ENCODE peak calls at places on chromosomes 11 and 22, in eight cellular contexts. U, B, G, Q, C, T, V and A are unnamed samples.

GRCh38 chr22:34490911-34491310 is 570.6 kb upstream of the LARGE1 start:
- DNase-seq in U (no peak), B (no peak), G (no peak), Q (no peak), C (no peak), T (no peak), V (no peak), A (no peak)

GRCh38 chr22:30813936-30814335 is 119.3 kb downstream of the OSBP2 start:
- DNase-seq in U (no peak), B (no peak), G (no peak), Q (no peak), C (no peak), T (no peak), V (no peak), A (no peak)

GRCh38 chr22:31278643-31279326 is 13.5 kb downstream of the PIK3IP1 start:
- DNase-seq in U (peak), B (no peak), G (no peak), Q (no peak), C (peak), T (no peak), V (no peak), A (no peak)

GRCh38 chr11:100920571-100920970 is 209.0 kb downstream of the PGR start:
- DNase-seq in U (no peak), B (no peak), G (no peak), Q (no peak), C (no peak), T (no peak), V (no peak), A (no peak)

GRCh38 chr11:115848614-115849013 is 344.4 kb upstream of the CADM1 start:
- DNase-seq in U (no peak), B (no peak), G (no peak), Q (no peak), C (no peak), T (no peak), V (no peak), A (no peak)

GRCh38 chr11:18723991-18724390 is 2.0 kb downstream of the IGSF22 start:
- DNase-seq in U (no peak), B (no peak), G (no peak), Q (no peak), C (no peak), T (no peak), V (no peak), A (no peak)

GRCh38 chr11:109203176-109203575 is 218.8 kb upstream of the C11orf87 start:
- DNase-seq in U (no peak), B (no peak), G (no peak), Q (no peak), C (no peak), T (no peak), V (no peak), A (no peak)

GRCh38 chr11:12009617-12010321 is 1.3 kb upstream of the DKK3 start:
- DNase-seq in U (no peak), B (no peak), G (no peak), Q (no peak), C (no peak), T (no peak), V (no peak), A (no peak)

GRCh38 chr11:133191931-133192330 is 340.4 kb downstream of the OPCML start:
- DNase-seq in U (no peak), B (no peak), G (no peak), Q (no peak), C (no peak), T (no peak), V (no peak), A (no peak)

GRCh38 chr11:73950869-73951710 is at the start of gene DNAJB13:
- DNase-seq in U (no peak), B (peak), G (peak), Q (no peak), C (no peak), T (peak), V (no peak), A (peak)

GRCh38 chr11:115613986-115614625 is 109.9 kb upstream of the CADM1 start:
- DNase-seq in U (no peak), B (peak), G (no peak), Q (no peak), C (no peak), T (peak), V (no peak), A (peak)

GRCh38 chr11:67271212-67271547 is 4.9 kb downstream of the GRK2 start:
- DNase-seq in U (no peak), B (no peak), G (no peak), Q (no peak), C (no peak), T (no peak), V (no peak), A (no peak)

GRCh38 chr11:128182844-128183243 is 404.5 kb downstream of the ETS1 start:
- DNase-seq in U (no peak), B (no peak), G (no peak), Q (no peak), C (no peak), T (no peak), V (no peak), A (no peak)

GRCh38 chr11:117538731-117539130 is 211.1 kb downstream of the CEP164 start:
- DNase-seq in U (no peak), B (no peak), G (peak), Q (no peak), C (no peak), T (no peak), V (no peak), A (peak)

GRCh38 chr22:46652930-46653331 is 32.7 kb downstream of the GRAMD4 start:
- DNase-seq in U (no peak), B (peak), G (no peak), Q (no peak), C (no peak), T (peak), V (peak), A (peak)

GRCh38 chr22:39300198-39300830 is 19.1 kb downstream of the RPL3 start:
- DNase-seq in U (no peak), B (no peak), G (no peak), Q (no peak), C (no peak), T (no peak), V (peak), A (peak)

GRCh38 chr11:104487035-104487775 is 323.3 kb upstream of the PDGFD start:
- DNase-seq in U (no peak), B (peak), G (no peak), Q (no peak), C (no peak), T (no peak), V (no peak), A (peak)

GRCh38 chr22:23533328-23533762 is 46.7 kb downstream of the IGLL1 start:
- DNase-seq in U (no peak), B (peak), G (no peak), Q (no peak), C (no peak), T (no peak), V (no peak), A (peak)

GRCh38 chr11:127675602-127676001 is 675.0 kb upstream of the KIRREL3 start:
- DNase-seq in U (no peak), B (peak), G (peak), Q (no peak), C (no peak), T (no peak), V (no peak), A (no peak)

GRCh38 chr11:17514476-17514875 is 29.7 kb downstream of the USH1C start:
- DNase-seq in U (no peak), B (no peak), G (no peak), Q (no peak), C (no peak), T (no peak), V (no peak), A (no peak)

GRCh38 chr11:108880510-108880909 is 215.6 kb downstream of the DDX10 start:
- DNase-seq in U (no peak), B (peak), G (no peak), Q (no peak), C (no peak), T (no peak), V (no peak), A (no peak)

GRCh38 chr11:124928942-124929663 is 6.7 kb downstream of the HEPACAM start:
- DNase-seq in U (no peak), B (no peak), G (no peak), Q (no peak), C (peak), T (no peak), V (no peak), A (no peak)

GRCh38 chr11:19453893-19454292 is 213.1 kb upstream of the E2F8 start:
- DNase-seq in U (no peak), B (peak), G (no peak), Q (no peak), C (no peak), T (peak), V (no peak), A (no peak)

GRCh38 chr11:101269390-101269789 is 139.8 kb upstream of the PGR start:
- DNase-seq in U (no peak), B (no peak), G (no peak), Q (no peak), C (no peak), T (no peak), V (no peak), A (no peak)

GRCh38 chr11:34855754-34856095 is 60.5 kb downstream of the APIP start:
- DNase-seq in U (no peak), B (no peak), G (no peak), Q (no peak), C (no peak), T (peak), V (no peak), A (no peak)

GRCh38 chr11:33529461-33529860 is 171.2 kb downstream of the C11orf91 start:
- DNase-seq in U (no peak), B (no peak), G (no peak), Q (no peak), C (no peak), T (no peak), V (no peak), A (no peak)

GRCh38 chr22:20203142-20204099 is 52.6 kb upstream of the CCDC188 start:
- DNase-seq in U (no peak), B (peak), G (no peak), Q (no peak), C (peak), T (peak), V (peak), A (no peak)

DNA sequence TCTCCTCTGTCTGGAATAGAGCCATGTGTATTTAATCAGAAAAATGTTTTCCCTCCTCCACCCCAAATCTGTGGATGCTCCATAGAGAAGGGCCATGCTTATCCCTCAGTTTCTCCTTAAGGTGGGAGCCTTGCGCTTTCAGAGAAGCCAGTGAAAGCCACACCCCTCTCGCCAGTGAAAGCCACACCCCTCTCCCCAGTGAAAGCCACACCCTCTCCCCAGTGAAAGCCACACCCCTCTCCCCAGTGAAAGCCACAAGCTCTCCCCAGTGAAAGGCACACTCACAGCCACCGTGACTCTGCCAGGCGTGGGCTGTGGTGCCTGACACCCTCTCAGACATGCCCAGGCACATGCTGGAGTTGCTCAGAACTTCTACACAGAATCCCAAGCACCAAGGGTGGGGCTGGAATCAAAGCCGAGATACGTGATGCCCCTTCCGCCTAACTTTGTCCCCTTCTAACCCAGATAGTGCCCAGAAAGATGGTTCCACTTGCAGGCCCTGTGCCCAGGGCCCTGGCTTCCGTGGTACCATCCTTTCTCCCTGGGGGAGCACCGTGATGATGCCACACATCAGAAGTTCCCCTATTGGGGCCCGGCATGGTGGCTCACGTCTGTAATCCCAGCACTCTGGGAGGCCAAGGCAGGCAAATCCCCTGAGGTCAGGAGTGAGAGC is 16.5 kb upstream of the PRR5 start:
- DNase-seq in U (peak), B (peak), G (peak), Q (peak), C (no peak), T (peak), V (no peak), A (peak)
- H3K4me3 ChIP-seq in U (no peak), B (no peak), G (no peak), Q (no peak), C (no peak), T (no peak), V (no peak), A (no peak)

GRCh38 chr11:121762820-121763219 is 310.1 kb upstream of the SORL1-AS1 start:
- DNase-seq in U (peak), B (peak), G (no peak), Q (no peak), C (no peak), T (peak), V (peak), A (peak)
- H3K4me3 ChIP-seq in U (no peak), B (no peak), G (no peak), Q (no peak), C (no peak), T (no peak), V (no peak), A (no peak)

DNA sequence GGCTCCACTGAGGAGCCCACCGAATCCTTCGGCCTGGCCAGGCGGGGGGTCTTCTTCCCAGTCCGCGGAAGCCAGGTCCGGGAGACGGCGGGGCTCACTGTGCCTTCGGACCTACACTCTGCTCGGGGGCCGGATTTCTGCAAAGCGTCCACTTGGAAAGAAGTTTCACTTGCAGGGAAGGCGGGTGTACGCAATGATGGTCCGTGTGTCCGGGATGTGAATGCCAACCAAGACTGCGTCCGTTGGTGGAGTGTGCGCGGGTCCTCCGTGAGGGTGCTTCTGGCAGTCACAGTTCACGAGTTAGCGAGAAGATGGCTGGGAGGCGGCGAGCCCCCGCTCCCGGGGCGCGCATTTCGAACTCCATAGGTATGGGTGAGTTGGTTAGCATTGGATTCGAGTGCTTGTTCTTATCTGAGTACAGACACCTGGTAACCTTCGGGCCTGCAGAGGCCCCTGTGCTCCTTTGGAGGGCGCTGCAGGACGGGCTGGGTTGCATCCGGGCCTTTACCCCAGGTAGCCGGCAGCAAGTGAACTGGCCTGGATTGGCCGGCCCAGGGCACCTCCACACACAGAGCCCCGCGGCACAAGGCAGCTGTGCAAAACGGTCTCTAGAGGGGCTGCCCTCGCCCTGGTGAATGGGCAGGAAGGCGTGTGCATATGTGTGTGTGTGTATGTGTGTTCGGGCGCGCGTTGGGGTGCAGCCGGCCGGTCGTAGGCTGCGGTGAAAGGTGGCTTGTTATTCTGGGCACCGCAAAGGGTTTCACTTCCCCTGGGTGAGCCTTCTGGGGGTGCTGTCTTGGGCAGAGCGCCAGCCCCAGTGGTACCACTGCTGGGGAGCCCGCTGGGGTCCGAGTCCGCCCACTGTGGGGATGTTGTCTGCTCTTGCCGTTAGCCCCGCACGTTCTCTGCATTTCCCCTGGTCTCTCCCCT is 13.3 kb upstream of the CYP2R1 start:
- DNase-seq in U (peak), B (peak), G (peak), Q (no peak), C (peak), T (peak), V (peak), A (peak)
- H3K4me3 ChIP-seq in U (peak), B (peak), G (no peak), Q (no peak), C (peak), T (peak), V (peak), A (peak)

DNA sequence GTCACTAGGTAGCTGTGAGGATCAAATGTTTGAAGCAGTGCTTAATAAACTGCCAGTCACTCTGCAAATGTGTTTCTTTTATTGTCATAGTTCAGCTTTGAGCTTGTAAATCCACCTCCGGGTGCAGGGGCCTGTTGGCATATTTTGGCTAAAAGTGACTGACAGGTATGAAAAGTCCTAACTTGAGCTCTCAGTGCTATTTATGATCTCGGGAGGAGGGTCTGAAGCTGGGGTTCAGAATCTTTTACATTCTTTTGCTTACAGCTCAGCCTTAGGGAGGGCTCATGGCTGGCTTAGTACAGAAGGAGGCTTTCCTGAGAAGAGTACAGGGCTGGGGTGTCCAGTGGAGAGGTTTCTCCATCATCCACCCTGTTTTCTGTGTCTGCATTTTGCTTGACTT is 1.5 kb downstream of the ASPHD2 start:
- DNase-seq in U (no peak), B (no peak), G (no peak), Q (no peak), C (no peak), T (no peak), V (no peak), A (no peak)
- H3K4me3 ChIP-seq in U (no peak), B (no peak), G (no peak), Q (no peak), C (no peak), T (no peak), V (no peak), A (no peak)

DNA sequence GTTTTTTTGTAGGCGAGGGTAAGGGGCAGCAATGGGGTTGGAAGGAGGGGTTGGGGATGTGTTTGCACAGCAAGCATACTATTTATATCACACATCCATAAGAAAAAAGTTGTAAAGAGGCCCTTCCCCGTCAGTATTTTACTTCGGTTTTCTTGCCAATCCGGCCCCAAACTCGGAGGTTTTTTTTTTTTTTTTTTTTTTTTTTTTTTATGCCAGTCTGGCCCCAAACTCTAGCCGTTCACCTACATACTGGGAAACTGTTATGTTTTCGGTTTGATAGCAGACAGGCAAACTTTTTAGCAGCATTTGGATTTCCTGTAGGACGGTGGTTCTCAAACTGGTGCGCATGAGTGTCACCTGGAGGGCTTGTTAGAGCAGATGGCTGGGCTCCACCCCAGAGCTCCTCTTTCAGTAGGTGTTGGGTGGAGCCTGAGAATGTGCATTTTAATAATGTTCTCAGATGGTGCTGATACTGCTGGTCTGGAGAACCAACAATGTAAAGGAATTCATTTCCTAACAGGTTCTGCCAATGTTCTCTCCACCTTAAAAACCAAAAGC is 76.5 kb upstream of the ZBED5 start:
- DNase-seq in U (no peak), B (no peak), G (peak), Q (no peak), C (no peak), T (no peak), V (no peak), A (no peak)
- H3K4me3 ChIP-seq in U (peak), B (peak), G (no peak), Q (peak), C (peak), T (peak), V (peak), A (peak)

GRCh38 chr11:72702842-72703241 is 28.6 kb upstream of the PDE2A start:
- DNase-seq in U (no peak), B (no peak), G (no peak), Q (no peak), C (no peak), T (no peak), V (no peak), A (no peak)
- H3K4me3 ChIP-seq in U (no peak), B (no peak), G (no peak), Q (no peak), C (no peak), T (no peak), V (peak), A (no peak)

DNA sequence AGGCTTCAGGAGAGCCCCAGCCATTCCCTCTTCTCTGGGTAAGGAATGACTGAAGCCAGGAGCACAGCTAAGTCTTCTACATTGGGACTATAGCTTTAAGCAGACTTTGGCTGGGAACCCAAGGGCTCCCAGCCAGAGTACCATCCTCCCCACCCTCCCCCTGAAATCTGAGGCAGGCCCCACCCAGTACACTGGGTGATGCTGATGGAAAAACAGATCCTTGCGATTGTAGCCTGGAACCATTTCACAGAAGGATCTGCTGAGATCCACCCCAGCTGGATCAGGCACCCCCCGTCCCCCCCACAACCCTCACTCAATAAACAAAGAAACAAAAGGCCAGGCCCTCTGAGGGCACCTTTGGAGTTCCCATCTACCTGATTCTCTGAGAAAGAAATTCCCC is 39.8 kb downstream of the IL18BP start:
- DNase-seq in U (no peak), B (peak), G (peak), Q (no peak), C (no peak), T (peak), V (peak), A (peak)
- H3K4me3 ChIP-seq in U (peak), B (peak), G (no peak), Q (no peak), C (no peak), T (peak), V (peak), A (peak)

GRCh38 chr11:64355078-64355940 is 3.7 kb upstream of the RPS6KA4 start:
- DNase-seq in U (no peak), B (peak), G (peak), Q (peak), C (peak), T (peak), V (peak), A (peak)
- H3K4me3 ChIP-seq in U (no peak), B (peak), G (no peak), Q (peak), C (peak), T (peak), V (peak), A (no peak)